ENCODE peak calls at places on chromosomes 11 and 22, in nine cellular contexts. O is NCI-H187 treated with DMSO at 0.1 percent for 48 hours; H is H54; R is GM10248; G is activated T-helper 9 cell treated with anti-CD3 and anti-CD28 coated beads, Interleukin-2, amount 50 U/mL, for 16 hours; V is NCI-H510A treated with DMSO at 0.1 percent for 48 hours; Q is stimulated activated CD4-positive, alpha-beta T cell treated with anti-CD3 and anti-CD28 coated beads, Interleukin-2, amount 100 ng/mL, for 48 hours; Y is A549; D is activated gamma-delta T cell treated with Interleukin-2 at 50 U/mL for 16 hours. C is an unnamed sample.

GRCh38 chr22:46149493-46149997 is 781 bp upstream of the PPARA start:
- DNase-seq in Y (no peak), H (peak), Q (peak), D (peak), V (peak), R (no peak), G (peak), O (no peak), C (peak)

GRCh38 chr11:20762112-20762511 is 92.7 kb downstream of the NELL1 start:
- DNase-seq in O (peak), H (no peak), D (no peak), R (no peak), Y (no peak), G (no peak), Q (no peak), V (peak), C (no peak)

GRCh38 chr11:8258289-8258688 is 5.4 kb downstream of the LMO1 start:
- DNase-seq in G (no peak), Q (no peak), H (no peak), R (no peak), O (no peak), V (no peak), D (no peak), Y (no peak), C (no peak)

GRCh38 chr11:65849771-65850216 is 8.2 kb downstream of the CFL1 start:
- DNase-seq in V (no peak), Q (no peak), Y (no peak), R (no peak), H (no peak), D (no peak), G (no peak), O (no peak), C (peak)

GRCh38 chr11:115926090-115926489 is 421.9 kb upstream of the CADM1 start:
- DNase-seq in D (no peak), O (no peak), R (no peak), V (no peak), G (no peak), Y (no peak), Q (no peak), H (no peak), C (no peak)

GRCh38 chr22:29214232-29214631 is 8.5 kb downstream of the EMID1 start:
- DNase-seq in R (no peak), Y (no peak), V (no peak), H (no peak), Q (no peak), D (no peak), G (no peak), O (no peak), C (no peak)

GRCh38 chr11:45658292-45658991 is 7.0 kb downstream of the CHST1 start:
- DNase-seq in Y (no peak), O (no peak), G (no peak), Q (no peak), R (peak), D (no peak), V (peak), H (peak), C (peak)

GRCh38 chr11:26599421-26599820 is 27.4 kb upstream of the MUC15 start:
- DNase-seq in H (no peak), Q (no peak), O (no peak), R (no peak), D (no peak), G (no peak), Y (no peak), V (peak), C (no peak)

GRCh38 chr22:36026741-36027140 is 1.9 kb downstream of the RBFOX2 start:
- DNase-seq in D (no peak), Y (no peak), Q (no peak), O (no peak), V (no peak), R (no peak), H (no peak), G (no peak), C (no peak)

GRCh38 chr11:134505125-134505524 is 93.1 kb upstream of the B3GAT1 start:
- DNase-seq in R (no peak), G (no peak), Q (no peak), H (no peak), Y (no peak), O (no peak), D (no peak), V (no peak), C (no peak)